ENCODE peak calls at places on chromosomes 13 and 19, in seven cellular contexts. One of them, this sample, is unnamed.

GRCh38 chr19:13859361-13859880 is 17.5 kb upstream of the NANOS3 start:
- DNase-seq in mammary epithelial cell: no peak
- DNase-seq in HepG2: no peak
- DNase-seq in H1: no peak
- DNase-seq in fibroblast of lung: peak
- DNase-seq in PC-3: peak
- DNase-seq in A549: no peak
- DNase-seq in this sample: no peak

GRCh38 chr19:33800012-33800680 is 3.5 kb downstream of the KCTD15 start:
- DNase-seq in A549: no peak
- DNase-seq in PC-3: no peak
- DNase-seq in fibroblast of lung: no peak
- DNase-seq in HepG2: no peak
- DNase-seq in H1: no peak
- DNase-seq in mammary epithelial cell: no peak
- DNase-seq in this sample: no peak

GRCh38 chr19:46766569-46767317 is 20.5 kb upstream of the STRN4 start:
- DNase-seq in fibroblast of lung: no peak
- DNase-seq in A549: no peak
- DNase-seq in HepG2: peak
- DNase-seq in mammary epithelial cell: no peak
- DNase-seq in PC-3: peak
- DNase-seq in H1: peak
- DNase-seq in this sample: peak

GRCh38 chr13:26561636-26562537 is 4.4 kb downstream of the WASF3 start:
- DNase-seq in A549: no peak
- DNase-seq in fibroblast of lung: peak
- DNase-seq in mammary epithelial cell: no peak
- DNase-seq in H1: no peak
- DNase-seq in HepG2: peak
- DNase-seq in PC-3: no peak
- DNase-seq in this sample: no peak

GRCh38 chr13:23378009-23378632 is 55.4 kb downstream of the SACS start:
- DNase-seq in H1: no peak
- DNase-seq in fibroblast of lung: peak
- DNase-seq in PC-3: peak
- DNase-seq in HepG2: no peak
- DNase-seq in A549: peak
- DNase-seq in mammary epithelial cell: peak
- DNase-seq in this sample: no peak

GRCh38 chr13:51998723-51999471 is 12.4 kb downstream of the ATP7B start:
- DNase-seq in HepG2: peak
- DNase-seq in H1: no peak
- DNase-seq in fibroblast of lung: no peak
- DNase-seq in mammary epithelial cell: no peak
- DNase-seq in A549: no peak
- DNase-seq in PC-3: peak
- DNase-seq in this sample: no peak

GRCh38 chr19:29860492-29860891 is 48.7 kb downstream of the CCNE1 start:
- DNase-seq in HepG2: no peak
- DNase-seq in H1: no peak
- DNase-seq in PC-3: no peak
- DNase-seq in A549: no peak
- DNase-seq in mammary epithelial cell: no peak
- DNase-seq in fibroblast of lung: no peak
- DNase-seq in this sample: peak

GRCh38 chr13:30679483-30680330 is 55.6 kb upstream of the ALOX5AP start:
- DNase-seq in HepG2: peak
- DNase-seq in PC-3: peak
- DNase-seq in H1: no peak
- DNase-seq in A549: peak
- DNase-seq in mammary epithelial cell: no peak
- DNase-seq in fibroblast of lung: peak
- DNase-seq in this sample: no peak

GRCh38 chr19:32255566-32256295 is 89.7 kb upstream of the ZNF507 start:
- DNase-seq in PC-3: no peak
- DNase-seq in HepG2: no peak
- DNase-seq in mammary epithelial cell: no peak
- DNase-seq in H1: peak
- DNase-seq in fibroblast of lung: no peak
- DNase-seq in A549: no peak
- DNase-seq in this sample: no peak

GRCh38 chr13:45473627-45474026 is 8.9 kb downstream of the COG3 start:
- DNase-seq in fibroblast of lung: no peak
- DNase-seq in PC-3: no peak
- DNase-seq in HepG2: peak
- DNase-seq in A549: no peak
- DNase-seq in H1: no peak
- DNase-seq in mammary epithelial cell: no peak
- DNase-seq in this sample: no peak

GRCh38 chr19:1837625-1838105 is 10.6 kb downstream of the REXO1 start:
- DNase-seq in mammary epithelial cell: no peak
- DNase-seq in A549: peak
- DNase-seq in H1: peak
- DNase-seq in HepG2: peak
- DNase-seq in fibroblast of lung: no peak
- DNase-seq in PC-3: peak
- DNase-seq in this sample: no peak

GRCh38 chr19:43441736-43442135 is 23.7 kb downstream of the LYPD3 start:
- DNase-seq in PC-3: no peak
- DNase-seq in A549: no peak
- DNase-seq in mammary epithelial cell: no peak
- DNase-seq in HepG2: no peak
- DNase-seq in H1: no peak
- DNase-seq in fibroblast of lung: no peak
- DNase-seq in this sample: no peak

GRCh38 chr19:10838377-10838776 is 2.4 kb upstream of the TMED1 start:
- DNase-seq in H1: no peak
- DNase-seq in fibroblast of lung: no peak
- DNase-seq in mammary epithelial cell: no peak
- DNase-seq in HepG2: no peak
- DNase-seq in PC-3: no peak
- DNase-seq in A549: no peak
- DNase-seq in this sample: peak

GRCh38 chr13:59337070-59337469 is 826.7 kb downstream of the DIAPH3 start:
- DNase-seq in mammary epithelial cell: no peak
- DNase-seq in H1: no peak
- DNase-seq in fibroblast of lung: no peak
- DNase-seq in A549: no peak
- DNase-seq in PC-3: no peak
- DNase-seq in HepG2: no peak
- DNase-seq in this sample: no peak

GRCh38 chr13:61880576-61881283 is 465.1 kb upstream of the PCDH20 start:
- DNase-seq in HepG2: peak
- DNase-seq in A549: no peak
- DNase-seq in H1: no peak
- DNase-seq in PC-3: peak
- DNase-seq in fibroblast of lung: peak
- DNase-seq in mammary epithelial cell: no peak
- DNase-seq in this sample: peak

GRCh38 chr13:65112123-65113075 is 2117.7 kb downstream of the PCDH9 start:
- DNase-seq in A549: no peak
- DNase-seq in mammary epithelial cell: no peak
- DNase-seq in PC-3: peak
- DNase-seq in fibroblast of lung: peak
- DNase-seq in H1: no peak
- DNase-seq in HepG2: no peak
- DNase-seq in this sample: no peak

GRCh38 chr19:13727798-13728197 is 36.5 kb upstream of the MRI1 start:
- DNase-seq in A549: no peak
- DNase-seq in fibroblast of lung: peak
- DNase-seq in HepG2: no peak
- DNase-seq in PC-3: no peak
- DNase-seq in mammary epithelial cell: no peak
- DNase-seq in H1: no peak
- DNase-seq in this sample: no peak

GRCh38 chr19:27918818-27919217 is 1294.1 kb downstream of the UQCRFS1 start:
- DNase-seq in HepG2: no peak
- DNase-seq in mammary epithelial cell: no peak
- DNase-seq in fibroblast of lung: no peak
- DNase-seq in A549: no peak
- DNase-seq in PC-3: no peak
- DNase-seq in H1: no peak
- DNase-seq in this sample: no peak

GRCh38 chr19:58395220-58395978 is at the start of gene RNF225:
- DNase-seq in mammary epithelial cell: peak
- DNase-seq in fibroblast of lung: no peak
- DNase-seq in HepG2: no peak
- DNase-seq in A549: no peak
- DNase-seq in PC-3: peak
- DNase-seq in H1: peak
- DNase-seq in this sample: peak

GRCh38 chr19:39409886-39410619 is 2.4 kb upstream of the PLEKHG2 start:
- DNase-seq in mammary epithelial cell: no peak
- DNase-seq in H1: peak
- DNase-seq in fibroblast of lung: peak
- DNase-seq in PC-3: no peak
- DNase-seq in A549: no peak
- DNase-seq in HepG2: peak
- DNase-seq in this sample: peak

GRCh38 chr19:11138659-11139526 is 16.7 kb downstream of the SPC24 start:
- DNase-seq in HepG2: peak
- DNase-seq in H1: peak
- DNase-seq in mammary epithelial cell: peak
- DNase-seq in PC-3: peak
- DNase-seq in fibroblast of lung: peak
- DNase-seq in A549: peak
- DNase-seq in this sample: peak

GRCh38 chr19:56258272-56258671 is 14.3 kb upstream of the EDDM13 start:
- DNase-seq in H1: no peak
- DNase-seq in A549: no peak
- DNase-seq in fibroblast of lung: no peak
- DNase-seq in HepG2: no peak
- DNase-seq in mammary epithelial cell: no peak
- DNase-seq in PC-3: no peak
- DNase-seq in this sample: no peak

GRCh38 chr19:56252699-56253422 is 19.7 kb upstream of the EDDM13 start:
- DNase-seq in A549: peak
- DNase-seq in PC-3: peak
- DNase-seq in HepG2: peak
- DNase-seq in mammary epithelial cell: peak
- DNase-seq in fibroblast of lung: peak
- DNase-seq in H1: peak
- DNase-seq in this sample: peak

DNA sequence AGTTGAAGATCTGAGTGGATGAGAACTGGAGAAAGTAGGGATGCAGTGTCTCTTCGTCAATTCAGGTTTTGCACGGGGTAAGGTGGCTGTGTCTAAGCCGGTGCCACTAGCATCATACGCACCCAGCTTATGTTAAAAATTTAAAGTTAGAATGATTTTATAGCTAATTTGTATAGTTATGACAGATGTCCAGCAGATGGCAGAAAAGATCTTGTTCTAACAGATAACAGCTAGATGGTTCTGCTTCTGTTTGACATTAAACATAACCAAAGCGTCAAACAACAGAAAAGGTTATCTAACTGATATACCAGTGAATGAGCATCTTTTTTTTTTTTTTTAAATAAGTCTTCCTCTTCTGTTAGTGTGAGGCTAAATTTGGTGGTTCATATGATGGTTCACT is 18.8 kb upstream of the EDDM13 start:
- DNase-seq in mammary epithelial cell: peak
- DNase-seq in PC-3: peak
- DNase-seq in A549: peak
- DNase-seq in H1: no peak
- DNase-seq in fibroblast of lung: peak
- DNase-seq in HepG2: peak
- DNase-seq in this sample: no peak
- TF ChIP-seq CTCF in mammary epithelial cell: peak
- TF ChIP-seq CTCF in PC-3: peak
- TF ChIP-seq CTCF in A549: peak
- TF ChIP-seq CTCF in H1: no peak
- TF ChIP-seq CTCF in fibroblast of lung: no peak
- TF ChIP-seq CTCF in HepG2: peak
- TF ChIP-seq CTCF in this sample: peak

GRCh38 chr13:76879876-76880270 is 6.3 kb downstream of the KCTD12 start:
- DNase-seq in H1: no peak
- DNase-seq in PC-3: no peak
- DNase-seq in fibroblast of lung: no peak
- DNase-seq in A549: no peak
- DNase-seq in HepG2: no peak
- DNase-seq in mammary epithelial cell: no peak
- DNase-seq in this sample: no peak
- H3K4me2 ChIP-seq in H1: no peak
- H3K4me2 ChIP-seq in PC-3: peak
- H3K4me2 ChIP-seq in fibroblast of lung: peak
- H3K4me2 ChIP-seq in A549: no peak
- H3K4me2 ChIP-seq in HepG2: no peak
- H3K4me2 ChIP-seq in mammary epithelial cell: peak
- H3K4me2 ChIP-seq in this sample: no peak

GRCh38 chr13:103772576-103772975 is 706.4 kb upstream of the SLC10A2 start:
- DNase-seq in mammary epithelial cell: no peak
- DNase-seq in H1: no peak
- DNase-seq in A549: peak
- DNase-seq in fibroblast of lung: no peak
- DNase-seq in PC-3: peak
- DNase-seq in HepG2: peak
- DNase-seq in this sample: no peak
- TF ChIP-seq CTCF in mammary epithelial cell: no peak
- TF ChIP-seq CTCF in H1: peak
- TF ChIP-seq CTCF in A549: peak
- TF ChIP-seq CTCF in fibroblast of lung: no peak
- TF ChIP-seq CTCF in PC-3: peak
- TF ChIP-seq CTCF in HepG2: no peak
- TF ChIP-seq CTCF in this sample: no peak

GRCh38 chr19:57167385-57167784 is at the start of gene DUXA:
- DNase-seq in A549: no peak
- DNase-seq in mammary epithelial cell: no peak
- DNase-seq in fibroblast of lung: no peak
- DNase-seq in PC-3: no peak
- DNase-seq in HepG2: no peak
- DNase-seq in H1: no peak
- DNase-seq in this sample: no peak

GRCh38 chr19:57165846-57166245 is 1.4 kb downstream of the DUXA start:
- DNase-seq in mammary epithelial cell: peak
- DNase-seq in HepG2: no peak
- DNase-seq in A549: no peak
- DNase-seq in H1: no peak
- DNase-seq in PC-3: peak
- DNase-seq in fibroblast of lung: no peak
- DNase-seq in this sample: no peak

DNA sequence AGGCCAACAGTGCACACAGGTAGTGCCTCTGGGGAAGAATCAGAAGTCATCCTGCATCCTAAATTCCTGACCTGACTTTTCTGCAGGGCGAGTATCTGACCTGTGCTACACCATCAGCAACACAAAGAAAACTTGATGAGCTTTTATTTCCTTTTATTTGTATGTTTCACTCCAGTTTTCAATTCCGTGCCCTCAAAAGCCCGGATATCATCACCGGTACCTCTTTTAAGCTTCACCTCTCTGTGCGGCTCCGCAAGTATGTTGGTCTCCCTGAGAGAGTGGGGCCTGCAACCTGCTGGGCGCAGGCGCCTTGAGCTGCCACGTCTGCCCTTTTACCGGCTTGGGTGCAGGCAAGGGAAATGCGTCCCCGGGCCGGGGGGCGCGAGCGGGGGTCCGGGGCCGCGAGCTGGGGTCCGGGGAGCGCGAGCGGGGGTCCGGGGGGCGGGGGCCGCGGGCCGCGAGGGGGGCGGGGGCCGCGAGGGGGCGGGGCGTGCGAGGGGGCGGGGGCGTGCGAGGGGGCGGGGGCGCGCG is 4.3 kb upstream of the DUXA start:
- DNase-seq in mammary epithelial cell: peak
- DNase-seq in A549: peak
- DNase-seq in PC-3: peak
- DNase-seq in fibroblast of lung: peak
- DNase-seq in HepG2: peak
- DNase-seq in H1: peak
- DNase-seq in this sample: peak
- H3K4me2 ChIP-seq in mammary epithelial cell: peak
- H3K4me2 ChIP-seq in A549: no peak
- H3K4me2 ChIP-seq in PC-3: peak
- H3K4me2 ChIP-seq in fibroblast of lung: peak
- H3K4me2 ChIP-seq in HepG2: peak
- H3K4me2 ChIP-seq in H1: peak
- H3K4me2 ChIP-seq in this sample: peak